ENCODE peak calls at places on chromosome 1, in nine cellular contexts. C is naive thymus-derived CD4-positive, alpha-beta T cell; O is glutamatergic neuron; Z is CD4-positive, CD25-positive, alpha-beta regulatory T cell; U is skeletal muscle cell; Q is hypothalamus; I is colonic mucosa; K is adrenal gland; G is mucosa of gallbladder. F is an unnamed sample.

GRCh38 chr1:84086189-84086588 is 57.9 kb upstream of the PRKACB start:
- DNase-seq in C (no peak), O (no peak), Z (no peak), U (no peak), Q (no peak), I (no peak), K (no peak), G (no peak), F (no peak)

GRCh38 chr1:246748006-246748405 is 23.8 kb downstream of the SCCPDH start:
- DNase-seq in C (no peak), O (no peak), Z (no peak), U (no peak), Q (no peak), I (no peak), K (no peak), G (no peak), F (no peak)

GRCh38 chr1:53826367-53826766 is 11.7 kb downstream of the NDC1 start:
- DNase-seq in C (no peak), O (no peak), Z (no peak), U (no peak), Q (no peak), I (no peak), K (no peak), G (no peak), F (no peak)

GRCh38 chr1:44296067-44296466 is 59.0 kb downstream of the ERI3 start:
- DNase-seq in C (no peak), O (peak), Z (no peak), U (no peak), Q (no peak), I (no peak), K (no peak), G (no peak), F (no peak)

GRCh38 chr1:207888647-207889046 is 22.3 kb downstream of the CD34 start:
- DNase-seq in C (no peak), O (no peak), Z (no peak), U (no peak), Q (no peak), I (no peak), K (no peak), G (no peak), F (no peak)

GRCh38 chr1:156673387-156674121 is 3.7 kb downstream of the NES start:
- DNase-seq in C (no peak), O (peak), Z (no peak), U (no peak), Q (no peak), I (no peak), K (no peak), G (no peak), F (no peak)

GRCh38 chr1:193113992-193114332 is 7.9 kb upstream of the CDC73 start:
- DNase-seq in C (no peak), O (no peak), Z (no peak), U (no peak), Q (no peak), I (no peak), K (no peak), G (no peak), F (no peak)

GRCh38 chr1:35717911-35718476 is 690 bp downstream of the C1orf216 start:
- DNase-seq in C (no peak), O (no peak), Z (no peak), U (no peak), Q (no peak), I (peak), K (peak), G (peak), F (peak)

GRCh38 chr1:147811751-147812150 is 51.3 kb upstream of the GJA5 start:
- DNase-seq in C (no peak), O (no peak), Z (no peak), U (no peak), Q (no peak), I (no peak), K (no peak), G (no peak), F (no peak)

GRCh38 chr1:62159940-62160348 is 34.7 kb upstream of the L1TD1 start:
- DNase-seq in C (no peak), O (no peak), Z (no peak), U (no peak), Q (no peak), I (no peak), K (no peak), G (no peak), F (no peak)

GRCh38 chr1:55519937-55520683 is 304.9 kb upstream of the USP24 start:
- DNase-seq in C (no peak), O (no peak), Z (no peak), U (no peak), Q (no peak), I (no peak), K (no peak), G (no peak), F (no peak)

GRCh38 chr1:104156804-104157203 is 407.1 kb downstream of the AMY1C start:
- DNase-seq in C (no peak), O (no peak), Z (no peak), U (no peak), Q (no peak), I (no peak), K (no peak), G (no peak), F (no peak)

F was measured in posterior cingulate gyrus.